ENCODE peak calls at places on chromosomes 16 and 17, in seven cellular contexts. L, V, F, B, H, P and O are unnamed samples.

GRCh38 chr16:49859139-49859947 is 3.4 kb upstream of the ZNF423 start:
- DNase-seq in L (peak; percentile 55), V (no peak), F (no peak), B (no peak), H (peak; percentile 58), P (peak; percentile 77), O (no peak)

GRCh38 chr17:65660947-65661346 is 99.5 kb upstream of the AXIN2 start:
- DNase-seq in L (no peak), V (no peak), F (no peak), B (no peak), H (no peak), P (no peak), O (no peak)

GRCh38 chr17:72150632-72151460 is 30.0 kb downstream of the SOX9 start:
- DNase-seq in L (no peak), V (no peak), F (no peak), B (no peak), H (no peak), P (no peak), O (no peak)

GRCh38 chr17:61366076-61366714 is 33.4 kb upstream of the TBX2 start:
- DNase-seq in L (peak; percentile 79), V (no peak), F (no peak), B (no peak), H (no peak), P (no peak), O (no peak)

GRCh38 chr16:84948855-84949610 is 62.3 kb downstream of the ZDHHC7 start:
- DNase-seq in L (no peak), V (no peak), F (no peak), B (no peak), H (no peak), P (no peak), O (no peak)

GRCh38 chr16:86446279-86446678 is 64.0 kb upstream of the FOXF1 start:
- DNase-seq in L (no peak), V (no peak), F (no peak), B (no peak), H (no peak), P (no peak), O (no peak)

GRCh38 chr16:83956336-83957289 is 3.6 kb downstream of the OSGIN1 start:
- DNase-seq in L (peak; percentile 85), V (peak; percentile 45), F (no peak), B (peak; percentile 88), H (peak; percentile 83), P (peak; percentile 68), O (peak; percentile 76)

GRCh38 chr16:85068746-85069145 is 41.2 kb downstream of the KIAA0513 start:
- DNase-seq in L (no peak), V (no peak), F (no peak), B (no peak), H (no peak), P (no peak), O (no peak)

GRCh38 chr17:67256075-67256732 is 11.2 kb upstream of the HELZ start:
- DNase-seq in L (no peak), V (no peak), F (no peak), B (no peak), H (no peak), P (no peak), O (no peak)

GRCh38 chr16:53212899-53213235 is 158.1 kb downstream of the CHD9 start:
- DNase-seq in L (no peak), V (no peak), F (no peak), B (no peak), H (no peak), P (no peak), O (no peak)

GRCh38 chr16:86734559-86735480 is 156.5 kb downstream of the FOXL1 start:
- DNase-seq in L (no peak), V (no peak), F (no peak), B (no peak), H (no peak), P (no peak), O (no peak)

GRCh38 chr17:69857412-69857835 is 217.6 kb upstream of the KCNJ16 start:
- DNase-seq in L (no peak), V (peak; percentile 38), F (no peak), B (no peak), H (no peak), P (no peak), O (peak; percentile 13)

GRCh38 chr16:72372646-72373045 is 200.7 kb upstream of the PMFBP1 start:
- DNase-seq in L (no peak), V (no peak), F (no peak), B (no peak), H (no peak), P (no peak), O (no peak)

GRCh38 chr16:82629441-82630027 is 2.8 kb downstream of the CDH13 start:
- DNase-seq in L (no peak), V (no peak), F (no peak), B (no peak), H (no peak), P (peak; percentile 16), O (no peak)

GRCh38 chr16:53123753-53124152 is 69.0 kb downstream of the CHD9 start:
- DNase-seq in L (no peak), V (no peak), F (no peak), B (no peak), H (no peak), P (no peak), O (no peak)

GRCh38 chr16:177394-177822 is 928 bp downstream of the HBA1 start:
- DNase-seq in L (no peak), V (no peak), F (no peak), B (peak; percentile 70), H (no peak), P (no peak), O (no peak)

GRCh38 chr17:29590261-29590978 is 972 bp upstream of the GIT1 start:
- DNase-seq in L (no peak), V (no peak), F (no peak), B (no peak), H (peak; percentile 46), P (peak; percentile 54), O (no peak)

GRCh38 chr16:9286930-9287329 is 195.5 kb downstream of the HAPSTR1 start:
- DNase-seq in L (no peak), V (no peak), F (no peak), B (no peak), H (no peak), P (no peak), O (peak; percentile 98)
- H3K27ac ChIP-seq in L (no peak overlapping the region), V (no peak overlapping the region), F (no peak overlapping the region), B (no peak overlapping the region), H (no peak overlapping the region), P (no peak overlapping the region), O (peak overlapping the region; percentile 88)

GRCh38 chr16:48013476-48013875 is 142.3 kb downstream of the ABCC12 start:
- DNase-seq in L (no peak), V (no peak), F (no peak), B (no peak), H (no peak), P (no peak), O (no peak)

GRCh38 chr16:48011466-48011865 is 144.3 kb downstream of the ABCC12 start:
- DNase-seq in L (no peak), V (no peak), F (no peak), B (no peak), H (no peak), P (no peak), O (no peak)

GRCh38 chr16:48011888-48012658 is 143.7 kb downstream of the ABCC12 start:
- DNase-seq in L (no peak), V (no peak), F (no peak), B (no peak), H (no peak), P (no peak), O (no peak)

GRCh38 chr16:48014349-48015135 is 141.3 kb downstream of the ABCC12 start:
- DNase-seq in L (no peak), V (peak; percentile 38), F (no peak), B (no peak), H (no peak), P (no peak), O (no peak)
- H3K4me3 ChIP-seq in L (no peak overlapping the region), V (no peak overlapping the region), F (no peak overlapping the region), B (no peak overlapping the region), H (no peak overlapping the region), P (no peak overlapping the region), O (no peak overlapping the region)

DNA sequence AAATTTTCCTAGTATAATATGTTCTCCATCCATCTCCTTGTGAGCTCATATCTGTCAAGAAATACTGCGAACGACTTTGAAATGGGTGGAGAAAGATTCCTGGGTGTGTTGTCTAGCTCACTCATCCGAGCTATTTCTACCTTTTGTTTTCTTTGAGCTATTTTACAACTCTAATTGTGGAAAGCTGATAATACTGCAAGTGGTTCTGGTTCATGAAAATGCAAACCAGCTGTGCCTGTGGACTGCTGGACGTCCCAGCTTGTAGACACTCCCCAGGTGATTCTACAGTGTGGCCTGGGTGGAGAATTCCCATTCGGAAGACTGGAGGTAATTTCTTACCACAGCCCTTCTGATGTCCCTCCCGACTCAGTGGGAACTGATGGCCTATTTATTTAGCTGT is 40.6 kb downstream of the CMIP start:
- DNase-seq in L (no peak), V (no peak), F (no peak), B (peak; percentile 68), H (no peak), P (no peak), O (peak; percentile 47)
- H3K4me1 ChIP-seq in L (peaks cover 10% of the 10 kb centered on the region), V (peaks cover 41% of the 10 kb centered on the region), F (peaks cover 13% of the 10 kb centered on the region), B (peaks cover 71% of the 10 kb centered on the region), H (peaks cover 24% of the 10 kb centered on the region), P (no peaks in the 10 kb centered on the region), O (peaks cover 12% of the 10 kb centered on the region)

DNA sequence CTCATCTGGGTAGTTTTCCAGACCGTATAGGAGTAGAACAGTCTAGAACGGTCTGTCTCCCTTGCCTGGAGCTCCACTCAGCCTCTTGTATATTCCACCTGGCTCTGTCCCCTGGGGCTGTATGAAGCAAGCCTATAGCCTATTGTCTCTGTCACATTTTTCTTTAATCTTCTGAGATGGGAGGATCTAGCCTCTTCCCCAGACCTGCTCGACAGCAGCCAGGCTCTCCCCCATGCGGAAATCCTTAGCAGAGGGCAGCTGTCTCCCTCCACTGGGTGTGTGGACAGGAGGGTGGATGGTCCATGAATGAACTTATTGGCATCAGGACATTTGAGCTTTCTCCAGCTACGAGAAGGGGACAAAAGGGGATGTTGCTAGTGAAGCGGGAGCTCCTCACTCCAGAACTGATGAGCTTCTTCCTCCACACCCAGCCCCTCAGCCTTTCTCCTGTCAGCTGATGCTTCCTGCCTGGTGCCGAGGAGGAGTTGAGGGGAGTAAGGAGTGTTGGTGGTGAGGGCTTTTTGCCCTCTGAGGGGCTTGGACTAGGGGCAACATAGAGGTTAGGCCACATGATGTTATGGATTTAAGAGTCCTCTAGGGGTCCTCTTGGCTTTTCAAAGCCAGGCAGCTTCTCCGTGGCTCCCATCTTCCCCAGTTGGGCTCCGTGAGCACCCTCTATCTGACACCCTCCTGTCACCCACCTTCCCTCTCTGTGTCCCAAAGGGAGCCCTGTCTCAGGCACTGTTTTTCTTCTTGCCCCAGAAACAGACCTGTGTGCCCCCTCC is 28.0 kb downstream of the ARHGAP23 start:
- DNase-seq in L (no peak), V (no peak), F (no peak), B (no peak), H (peak; percentile 26), P (no peak), O (no peak)
- H3K27ac ChIP-seq in L (peak overlapping the region; percentile 61), V (peak overlapping the region; percentile 39), F (peak overlapping the region; percentile 94), B (no peak overlapping the region), H (no peak overlapping the region), P (peak overlapping the region; percentile 88), O (no peak overlapping the region)